ENCODE peak calls at places on chromosomes 12 and 14, in four cellular contexts. X is adipocyte, D is mesothelial cell of epicardium, S is LHCN-M2. A is an unnamed sample.

GRCh38 chr14:91835920-91836843 is 31.2 kb downstream of the TC2N start:
- DNase-seq in X (no peak), S (no peak), D (peak), A (no peak)

GRCh38 chr12:27555928-27556778 is 32.1 kb downstream of the PPFIBP1 start:
- DNase-seq in D (no peak), X (peak), S (peak), A (peak)

GRCh38 chr12:47811581-47812484 is 7.9 kb downstream of the HDAC7 start:
- DNase-seq in D (no peak), S (no peak), X (peak), A (peak)

GRCh38 chr12:3658327-3659163 is 94.4 kb downstream of the CRACR2A start:
- DNase-seq in D (no peak), X (no peak), S (peak), A (peak)

GRCh38 chr12:6148061-6148460 is 23.6 kb upstream of the VWF start:
- DNase-seq in D (no peak), S (no peak), X (no peak), A (no peak)

GRCh38 chr12:94149781-94150482 is 1.6 kb downstream of the PLXNC1 start:
- DNase-seq in S (no peak), X (peak), D (no peak), A (peak)

GRCh38 chr14:68977137-68977740 is 1.9 kb downstream of the ACTN1 start:
- DNase-seq in S (no peak), X (no peak), D (no peak), A (no peak)

GRCh38 chr14:23910081-23910875 is 43.3 kb upstream of the DHRS4 start:
- DNase-seq in S (peak), D (no peak), X (peak), A (peak)

GRCh38 chr12:127125607-127126259 is 1141.2 kb upstream of the TMEM132C start:
- DNase-seq in S (peak), D (no peak), X (peak), A (peak)

GRCh38 chr12:76047060-76047459 is 15.5 kb upstream of the PHLDA1 start:
- DNase-seq in S (no peak), D (no peak), X (no peak), A (no peak)